ENCODE peak calls at places on chromosomes 7 and 10, in ten cellular contexts. One of them, this sample, is unnamed.

GRCh38 chr10:46272863-46273415 is 13.9 kb upstream of the ANTXRL start:
- DNase-seq in astrocyte of the spinal cord: no peak
- DNase-seq in left lung: no peak
- DNase-seq in cardiac muscle cell: no peak
- DNase-seq in A549: no peak
- DNase-seq in adrenal gland: no peak
- DNase-seq in endodermal cell: no peak
- DNase-seq in heart left ventricle: no peak
- DNase-seq in AG10803: no peak
- DNase-seq in lower leg skin: no peak
- DNase-seq in this sample: no peak

GRCh38 chr7:120725376-120726039 is 132.4 kb downstream of the TSPAN12 start:
- DNase-seq in left lung: no peak
- DNase-seq in heart left ventricle: no peak
- DNase-seq in cardiac muscle cell: peak
- DNase-seq in A549: peak
- DNase-seq in lower leg skin: no peak
- DNase-seq in AG10803: peak
- DNase-seq in adrenal gland: no peak
- DNase-seq in endodermal cell: no peak
- DNase-seq in astrocyte of the spinal cord: peak
- DNase-seq in this sample: peak

GRCh38 chr10:26779176-26779860 is 81.4 kb downstream of the ABI1 start:
- DNase-seq in astrocyte of the spinal cord: no peak
- DNase-seq in adrenal gland: no peak
- DNase-seq in heart left ventricle: no peak
- DNase-seq in A549: no peak
- DNase-seq in endodermal cell: no peak
- DNase-seq in AG10803: no peak
- DNase-seq in cardiac muscle cell: no peak
- DNase-seq in left lung: no peak
- DNase-seq in lower leg skin: no peak
- DNase-seq in this sample: no peak

GRCh38 chr10:79239275-79239779 is 107.9 kb upstream of the PPIF start:
- DNase-seq in adrenal gland: peak
- DNase-seq in endodermal cell: peak
- DNase-seq in cardiac muscle cell: peak
- DNase-seq in A549: no peak
- DNase-seq in AG10803: no peak
- DNase-seq in heart left ventricle: no peak
- DNase-seq in left lung: peak
- DNase-seq in astrocyte of the spinal cord: peak
- DNase-seq in lower leg skin: peak
- DNase-seq in this sample: peak

GRCh38 chr7:151856516-151856915 is 20.4 kb downstream of the PRKAG2 start:
- DNase-seq in heart left ventricle: no peak
- DNase-seq in left lung: peak
- DNase-seq in endodermal cell: no peak
- DNase-seq in astrocyte of the spinal cord: no peak
- DNase-seq in lower leg skin: no peak
- DNase-seq in adrenal gland: no peak
- DNase-seq in AG10803: no peak
- DNase-seq in A549: no peak
- DNase-seq in cardiac muscle cell: no peak
- DNase-seq in this sample: no peak

GRCh38 chr10:67079126-67079525 is 153.3 kb downstream of the LRRTM3 start:
- DNase-seq in AG10803: no peak
- DNase-seq in left lung: no peak
- DNase-seq in endodermal cell: no peak
- DNase-seq in astrocyte of the spinal cord: no peak
- DNase-seq in A549: no peak
- DNase-seq in lower leg skin: no peak
- DNase-seq in cardiac muscle cell: peak
- DNase-seq in heart left ventricle: no peak
- DNase-seq in adrenal gland: no peak
- DNase-seq in this sample: no peak

GRCh38 chr10:103663802-103664201 is 170.3 kb downstream of the NEURL1 start:
- DNase-seq in astrocyte of the spinal cord: no peak
- DNase-seq in heart left ventricle: peak
- DNase-seq in adrenal gland: no peak
- DNase-seq in AG10803: peak
- DNase-seq in left lung: no peak
- DNase-seq in cardiac muscle cell: no peak
- DNase-seq in A549: no peak
- DNase-seq in endodermal cell: no peak
- DNase-seq in lower leg skin: no peak
- DNase-seq in this sample: no peak

GRCh38 chr7:46389131-46389530 is 468.1 kb upstream of the IGFBP3 start:
- DNase-seq in heart left ventricle: no peak
- DNase-seq in adrenal gland: no peak
- DNase-seq in A549: no peak
- DNase-seq in AG10803: no peak
- DNase-seq in cardiac muscle cell: no peak
- DNase-seq in left lung: no peak
- DNase-seq in lower leg skin: no peak
- DNase-seq in astrocyte of the spinal cord: no peak
- DNase-seq in endodermal cell: no peak
- DNase-seq in this sample: no peak

GRCh38 chr7:134703781-134704180 is 57.1 kb downstream of the BPGM start:
- DNase-seq in cardiac muscle cell: no peak
- DNase-seq in adrenal gland: peak
- DNase-seq in lower leg skin: no peak
- DNase-seq in astrocyte of the spinal cord: peak
- DNase-seq in A549: no peak
- DNase-seq in left lung: no peak
- DNase-seq in endodermal cell: no peak
- DNase-seq in heart left ventricle: no peak
- DNase-seq in AG10803: no peak
- DNase-seq in this sample: peak

GRCh38 chr10:112959207-112959838 is 9.3 kb downstream of the TCF7L2 start:
- DNase-seq in endodermal cell: no peak
- DNase-seq in left lung: no peak
- DNase-seq in lower leg skin: no peak
- DNase-seq in AG10803: peak
- DNase-seq in A549: no peak
- DNase-seq in heart left ventricle: no peak
- DNase-seq in astrocyte of the spinal cord: peak
- DNase-seq in cardiac muscle cell: no peak
- DNase-seq in adrenal gland: no peak
- DNase-seq in this sample: peak

GRCh38 chr7:28190077-28190476 is 9.5 kb upstream of the JAZF1 start:
- DNase-seq in lower leg skin: no peak
- DNase-seq in A549: no peak
- DNase-seq in astrocyte of the spinal cord: no peak
- DNase-seq in endodermal cell: no peak
- DNase-seq in adrenal gland: peak
- DNase-seq in left lung: no peak
- DNase-seq in cardiac muscle cell: no peak
- DNase-seq in heart left ventricle: no peak
- DNase-seq in AG10803: no peak
- DNase-seq in this sample: no peak

GRCh38 chr7:20561908-20562307 is 53.6 kb upstream of the ABCB5 start:
- DNase-seq in AG10803: no peak
- DNase-seq in lower leg skin: no peak
- DNase-seq in heart left ventricle: no peak
- DNase-seq in cardiac muscle cell: no peak
- DNase-seq in adrenal gland: no peak
- DNase-seq in left lung: no peak
- DNase-seq in A549: no peak
- DNase-seq in astrocyte of the spinal cord: peak
- DNase-seq in endodermal cell: no peak
- DNase-seq in this sample: no peak

DNA sequence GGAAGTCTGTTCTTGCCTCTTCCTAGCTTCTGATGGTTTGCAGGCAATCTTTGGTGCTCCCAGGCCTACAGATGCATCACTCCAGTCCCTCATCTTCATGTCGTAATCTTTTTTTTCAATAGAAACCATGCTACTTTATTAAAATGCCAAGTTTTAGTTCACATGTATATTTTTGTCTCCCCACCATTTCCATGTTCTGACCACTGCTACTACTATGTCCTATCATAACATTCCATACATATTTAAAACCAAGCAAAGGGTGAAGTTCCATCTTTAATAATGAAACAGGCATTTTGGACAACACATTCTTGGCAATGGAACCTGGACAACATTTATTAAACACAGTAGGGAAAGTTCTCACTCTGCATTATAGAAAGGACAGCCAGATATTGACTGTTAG is 58.8 kb downstream of the ZNF518A start:
- DNase-seq in cardiac muscle cell: no peak
- DNase-seq in endodermal cell: no peak
- DNase-seq in astrocyte of the spinal cord: peak
- DNase-seq in A549: no peak
- DNase-seq in heart left ventricle: no peak
- DNase-seq in lower leg skin: no peak
- DNase-seq in left lung: no peak
- DNase-seq in adrenal gland: no peak
- DNase-seq in AG10803: peak
- DNase-seq in this sample: peak
- TF ChIP-seq CTCF in cardiac muscle cell: no peak
- TF ChIP-seq CTCF in endodermal cell: no peak
- TF ChIP-seq CTCF in astrocyte of the spinal cord: no peak
- TF ChIP-seq CTCF in A549: no peak
- TF ChIP-seq CTCF in heart left ventricle: no peak
- TF ChIP-seq CTCF in lower leg skin: no peak
- TF ChIP-seq CTCF in left lung: no peak
- TF ChIP-seq CTCF in adrenal gland: no peak
- TF ChIP-seq CTCF in AG10803: no peak
- TF ChIP-seq CTCF in this sample: no peak

GRCh38 chr7:136688601-136689000 is 179.9 kb upstream of the CHRM2 start:
- DNase-seq in heart left ventricle: no peak
- DNase-seq in endodermal cell: no peak
- DNase-seq in cardiac muscle cell: no peak
- DNase-seq in AG10803: no peak
- DNase-seq in lower leg skin: no peak
- DNase-seq in A549: no peak
- DNase-seq in adrenal gland: no peak
- DNase-seq in astrocyte of the spinal cord: no peak
- DNase-seq in left lung: no peak
- DNase-seq in this sample: no peak
- H3K4me3 ChIP-seq in heart left ventricle: no peak
- H3K4me3 ChIP-seq in endodermal cell: no peak
- H3K4me3 ChIP-seq in cardiac muscle cell: no peak
- H3K4me3 ChIP-seq in AG10803: no peak
- H3K4me3 ChIP-seq in lower leg skin: no peak
- H3K4me3 ChIP-seq in A549: no peak
- H3K4me3 ChIP-seq in adrenal gland: no peak
- H3K4me3 ChIP-seq in astrocyte of the spinal cord: no peak
- H3K4me3 ChIP-seq in left lung: no peak
- H3K4me3 ChIP-seq in this sample: no peak

DNA sequence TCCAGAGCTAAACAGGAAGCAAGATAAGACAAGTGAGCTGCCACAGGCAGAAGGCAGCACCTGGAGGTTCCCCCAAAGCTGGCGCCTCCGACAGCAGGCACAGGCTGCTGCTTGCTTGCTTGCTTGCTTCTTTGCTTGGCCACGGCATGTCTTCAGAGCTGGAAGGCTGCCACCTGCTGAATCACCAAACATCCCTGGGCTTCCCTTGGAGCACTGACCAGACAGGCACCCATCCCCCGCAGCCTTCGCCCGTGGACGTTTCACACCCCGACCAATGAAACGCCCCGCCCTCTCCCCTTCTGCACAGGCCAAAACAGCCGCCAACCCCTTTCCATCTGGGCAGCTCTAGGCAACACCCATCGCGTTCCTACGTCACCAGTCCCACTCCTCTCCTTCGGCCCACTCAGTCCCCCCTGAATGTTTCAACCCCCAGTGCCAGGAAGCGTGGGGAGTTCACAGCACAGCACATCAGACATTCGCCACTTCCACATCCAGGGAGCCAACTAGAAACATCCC is 1.7 kb downstream of the SGMS1 start:
- DNase-seq in left lung: peak
- DNase-seq in heart left ventricle: peak
- DNase-seq in AG10803: peak
- DNase-seq in cardiac muscle cell: peak
- DNase-seq in astrocyte of the spinal cord: peak
- DNase-seq in endodermal cell: peak
- DNase-seq in A549: peak
- DNase-seq in lower leg skin: peak
- DNase-seq in adrenal gland: peak
- DNase-seq in this sample: peak
- TF ChIP-seq CTCF in left lung: no peak
- TF ChIP-seq CTCF in heart left ventricle: peak
- TF ChIP-seq CTCF in AG10803: no peak
- TF ChIP-seq CTCF in cardiac muscle cell: no peak
- TF ChIP-seq CTCF in astrocyte of the spinal cord: peak
- TF ChIP-seq CTCF in endodermal cell: peak
- TF ChIP-seq CTCF in A549: no peak
- TF ChIP-seq CTCF in lower leg skin: no peak
- TF ChIP-seq CTCF in adrenal gland: no peak
- TF ChIP-seq CTCF in this sample: no peak

GRCh38 chr7:55523366-55523765 is 48.9 kb downstream of the VOPP1 start:
- DNase-seq in A549: no peak
- DNase-seq in heart left ventricle: no peak
- DNase-seq in AG10803: peak
- DNase-seq in lower leg skin: no peak
- DNase-seq in cardiac muscle cell: no peak
- DNase-seq in left lung: no peak
- DNase-seq in astrocyte of the spinal cord: no peak
- DNase-seq in adrenal gland: no peak
- DNase-seq in endodermal cell: no peak
- DNase-seq in this sample: no peak

GRCh38 chr7:55526770-55527169 is 45.5 kb downstream of the VOPP1 start:
- DNase-seq in endodermal cell: peak
- DNase-seq in left lung: no peak
- DNase-seq in AG10803: no peak
- DNase-seq in cardiac muscle cell: peak
- DNase-seq in A549: no peak
- DNase-seq in lower leg skin: no peak
- DNase-seq in adrenal gland: no peak
- DNase-seq in astrocyte of the spinal cord: no peak
- DNase-seq in heart left ventricle: no peak
- DNase-seq in this sample: no peak

GRCh38 chr7:55524558-55525310 is 47.6 kb downstream of the VOPP1 start:
- DNase-seq in A549: no peak
- DNase-seq in left lung: no peak
- DNase-seq in endodermal cell: no peak
- DNase-seq in adrenal gland: peak
- DNase-seq in lower leg skin: no peak
- DNase-seq in AG10803: peak
- DNase-seq in heart left ventricle: no peak
- DNase-seq in astrocyte of the spinal cord: no peak
- DNase-seq in cardiac muscle cell: no peak
- DNase-seq in this sample: no peak

GRCh38 chr7:55527314-55527713 is 45.0 kb downstream of the VOPP1 start:
- DNase-seq in lower leg skin: no peak
- DNase-seq in AG10803: no peak
- DNase-seq in A549: no peak
- DNase-seq in left lung: no peak
- DNase-seq in adrenal gland: no peak
- DNase-seq in cardiac muscle cell: no peak
- DNase-seq in endodermal cell: no peak
- DNase-seq in astrocyte of the spinal cord: no peak
- DNase-seq in heart left ventricle: no peak
- DNase-seq in this sample: no peak

DNA sequence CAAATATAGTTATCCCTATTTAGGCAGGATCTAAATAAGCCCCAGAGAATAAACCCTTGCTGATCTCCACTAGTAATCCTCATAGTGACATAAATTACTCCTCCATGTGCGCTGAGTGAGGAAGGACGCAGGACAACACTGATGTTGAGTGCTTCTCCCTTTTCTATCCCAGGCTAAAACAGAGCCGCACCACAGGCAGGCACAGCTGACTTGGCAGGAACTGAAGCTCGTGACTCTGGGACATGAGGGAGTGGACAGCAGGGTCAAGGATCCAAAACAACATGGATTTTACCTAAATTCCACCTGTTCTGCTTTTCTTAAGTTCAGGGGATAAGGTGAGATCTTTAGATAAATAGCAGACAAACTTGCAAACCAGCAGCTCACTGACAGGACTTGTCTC is 46.0 kb downstream of the VOPP1 start:
- DNase-seq in heart left ventricle: no peak
- DNase-seq in astrocyte of the spinal cord: no peak
- DNase-seq in lower leg skin: no peak
- DNase-seq in adrenal gland: no peak
- DNase-seq in A549: no peak
- DNase-seq in AG10803: no peak
- DNase-seq in cardiac muscle cell: no peak
- DNase-seq in left lung: no peak
- DNase-seq in endodermal cell: no peak
- DNase-seq in this sample: no peak
- H3K4me3 ChIP-seq in heart left ventricle: no peak
- H3K4me3 ChIP-seq in astrocyte of the spinal cord: no peak
- H3K4me3 ChIP-seq in lower leg skin: no peak
- H3K4me3 ChIP-seq in adrenal gland: no peak
- H3K4me3 ChIP-seq in A549: no peak
- H3K4me3 ChIP-seq in AG10803: no peak
- H3K4me3 ChIP-seq in cardiac muscle cell: no peak
- H3K4me3 ChIP-seq in left lung: no peak
- H3K4me3 ChIP-seq in endodermal cell: no peak
- H3K4me3 ChIP-seq in this sample: no peak